ENCODE peak calls at places on chromosomes 12 and 14, in six cellular contexts. L, V, Q, S, X and R are unnamed samples.

GRCh38 chr14:49405291-49405690 is 180.9 kb downstream of the RPS29 start:
- DNase-seq in L (no peak), X (peak), Q (no peak), V (no peak), S (no peak), R (no peak)

GRCh38 chr14:94139006-94139405 is 9.6 kb upstream of the IFI27L2 start:
- DNase-seq in X (no peak), S (no peak), V (no peak), L (no peak), Q (no peak), R (no peak)

GRCh38 chr14:57390806-57391562 is 598 bp downstream of the NAA30 start:
- DNase-seq in V (peak), X (no peak), S (peak), L (peak), Q (peak), R (peak)

GRCh38 chr14:53927171-53927570 is 29.5 kb downstream of the BMP4 start:
- DNase-seq in V (no peak), L (no peak), X (peak), Q (no peak), S (no peak), R (no peak)

GRCh38 chr12:15220961-15221885 is at the start of gene RERG:
- DNase-seq in S (peak), Q (peak), L (peak), X (peak), V (peak), R (peak)

GRCh38 chr14:75441731-75442130 is 13.9 kb downstream of the JDP2 start:
- DNase-seq in V (no peak), L (no peak), X (no peak), S (no peak), Q (no peak), R (no peak)

GRCh38 chr12:131818821-131819585 is 9.2 kb upstream of the MMP17 start:
- DNase-seq in Q (no peak), V (peak), L (no peak), S (no peak), X (no peak), R (no peak)

GRCh38 chr14:37329189-37330001 is 131.7 kb downstream of the MIPOL1 start:
- DNase-seq in Q (no peak), V (no peak), S (no peak), X (no peak), L (no peak), R (no peak)

GRCh38 chr14:54902521-54903420 is at the start of gene GCH1:
- DNase-seq in S (peak), Q (peak), L (peak), V (peak), X (peak), R (peak)

GRCh38 chr14:65259000-65259399 is 153.5 kb upstream of the FUT8 start:
- DNase-seq in X (peak), L (no peak), V (no peak), S (no peak), Q (no peak), R (no peak)

GRCh38 chr14:68785817-68786490 is 6.9 kb downstream of the ZFP36L1 start:
- DNase-seq in X (peak), S (no peak), V (peak), L (peak), Q (no peak), R (peak)

GRCh38 chr14:88584451-88584850 is 21.6 kb downstream of the ZC3H14 start:
- DNase-seq in L (no peak), X (no peak), Q (no peak), S (no peak), V (no peak), R (no peak)

GRCh38 chr12:51846911-51847829 is 1.3 kb downstream of the FIGNL2 start:
- DNase-seq in Q (peak), S (peak), L (peak), X (no peak), V (no peak), R (no peak)

GRCh38 chr14:56005580-56006053 is 112.6 kb upstream of the PELI2 start:
- DNase-seq in S (no peak), L (no peak), Q (no peak), X (peak), V (no peak), R (no peak)

GRCh38 chr14:54676822-54677708 is 110.1 kb downstream of the SAMD4A start:
- DNase-seq in L (no peak), V (peak), X (peak), S (no peak), Q (no peak), R (no peak)

GRCh38 chr14:71799831-71800230 is 132.4 kb upstream of the RGS6 start:
- DNase-seq in S (no peak), V (no peak), X (no peak), L (no peak), Q (no peak), R (no peak)

GRCh38 chr12:120866143-120866542 is 38.0 kb downstream of the SPPL3 start:
- DNase-seq in V (no peak), Q (no peak), L (no peak), X (peak), S (no peak), R (no peak)

GRCh38 chr12:111446631-111447570 is 41.2 kb downstream of the SH2B3 start:
- DNase-seq in L (no peak), Q (no peak), X (no peak), V (no peak), S (no peak), R (no peak)

GRCh38 chr14:61177279-61178225 is 103.6 kb downstream of the TMEM30B start:
- DNase-seq in L (no peak), V (no peak), Q (no peak), S (no peak), X (no peak), R (no peak)

GRCh38 chr14:52189330-52189729 is 78.2 kb upstream of the PTGDR start:
- DNase-seq in Q (no peak), V (no peak), S (no peak), L (no peak), X (no peak), R (no peak)

GRCh38 chr12:73352826-73353225 is 1080.7 kb downstream of the TRHDE start:
- DNase-seq in L (no peak), Q (no peak), S (no peak), V (no peak), X (no peak), R (no peak)

GRCh38 chr12:21644516-21644915 is 13.1 kb downstream of the LDHB start:
- DNase-seq in V (no peak), X (no peak), L (no peak), S (no peak), Q (no peak), R (no peak)

GRCh38 chr12:50186667-50187066 is 19.5 kb upstream of the CERS5 start:
- DNase-seq in L (no peak), S (no peak), V (no peak), Q (no peak), X (no peak), R (no peak)

GRCh38 chr12:67394600-67394999 is 125.4 kb downstream of the CAND1 start:
- DNase-seq in Q (no peak), L (no peak), X (peak), V (peak), S (no peak), R (no peak)

GRCh38 chr14:51498411-51499227 is 153.1 kb upstream of the FRMD6 start:
- DNase-seq in L (no peak), X (no peak), V (no peak), S (no peak), Q (no peak), R (no peak)

GRCh38 chr12:82682851-82683261 is 3.9 kb upstream of the TMTC2 start:
- DNase-seq in X (no peak), Q (no peak), S (no peak), V (no peak), L (no peak), R (no peak)

GRCh38 chr12:25213338-25213737 is 18.3 kb downstream of the ETFRF1 start:
- DNase-seq in L (no peak), S (no peak), X (no peak), V (no peak), Q (no peak), R (no peak)

GRCh38 chr12:28216016-28216415 is 25.8 kb downstream of the CCDC91 start:
- DNase-seq in L (no peak), X (no peak), V (no peak), S (no peak), Q (no peak), R (no peak)

GRCh38 chr12:122350444-122350843 is 72.0 kb downstream of the CLIP1 start:
- DNase-seq in S (no peak), X (peak), Q (no peak), L (no peak), V (peak), R (no peak)

GRCh38 chr12:6860942-6861341 is 6.4 kb upstream of the TPI1 start:
- DNase-seq in Q (no peak), X (no peak), L (no peak), S (no peak), V (no peak), R (no peak)

GRCh38 chr12:25556136-25556535 is 3.1 kb upstream of the LMNTD1 start:
- DNase-seq in V (no peak), S (no peak), Q (no peak), L (no peak), X (no peak), R (no peak)

GRCh38 chr12:105355752-105356151 is 25.3 kb downstream of the C12orf75 start:
- DNase-seq in V (no peak), X (peak), Q (no peak), L (no peak), S (no peak), R (no peak)